ENCODE peak calls at places on chromosomes 1 and 21, in four cellular contexts. Y is esophagus squamous epithelium; C is CD4-positive, CD25-positive, alpha-beta regulatory T cell; U is heart left ventricle. G is an unnamed sample.

GRCh38 chr1:69305621-69306020 is 262.1 kb upstream of the LRRC7 start:
- DNase-seq in Y (no peak), C (no peak), U (no peak), G (no peak)

GRCh38 chr1:116488052-116488451 is 82.8 kb downstream of the CD58 start:
- DNase-seq in Y (no peak), C (no peak), U (no peak), G (no peak)

GRCh38 chr1:230772457-230773395 is 25.5 kb downstream of the CAPN9 start:
- DNase-seq in Y (no peak), C (no peak), U (peak; percentile 75), G (peak; percentile 76)

GRCh38 chr1:26696191-26696644 is 403 bp downstream of the ARID1A start:
- DNase-seq in Y (no peak), C (no peak), U (peak; percentile 74), G (peak; percentile 46)

GRCh38 chr1:55081188-55081904 is 42.0 kb downstream of the PCSK9 start:
- DNase-seq in Y (no peak), C (no peak), U (no peak), G (no peak)

GRCh38 chr1:30541721-30542485 is 181.5 kb downstream of the MATN1 start:
- DNase-seq in Y (no peak), C (no peak), U (no peak), G (no peak)

GRCh38 chr1:87969040-87969439 is 640.4 kb downstream of the LMO4 start:
- DNase-seq in Y (no peak), C (no peak), U (no peak), G (no peak)

GRCh38 chr1:172867216-172867828 is 183.4 kb downstream of the TNFSF18 start:
- DNase-seq in Y (no peak), C (peak; percentile 19), U (no peak), G (no peak)

GRCh38 chr1:99728494-99729235 is 37.8 kb downstream of the FRRS1 start:
- DNase-seq in Y (no peak), C (no peak), U (no peak), G (no peak)

GRCh38 chr1:230087034-230087721 is 20.1 kb downstream of the GALNT2 start:
- DNase-seq in Y (no peak), C (no peak), U (no peak), G (no peak)

GRCh38 chr1:176480750-176481149 is 17.8 kb downstream of the PAPPA2 start:
- DNase-seq in Y (no peak), C (no peak), U (no peak), G (no peak)

GRCh38 chr1:115781830-115782229 is 13.3 kb upstream of the CASQ2 start:
- DNase-seq in Y (no peak), C (no peak), U (no peak), G (no peak)

GRCh38 chr1:1219341-1219740 is 5.4 kb upstream of the TNFRSF4 start:
- DNase-seq in Y (no peak), C (peak; percentile 53), U (no peak), G (no peak)

GRCh38 chr1:2308844-2309243 is 80.7 kb downstream of the SKI start:
- DNase-seq in Y (no peak), C (no peak), U (no peak), G (no peak)

GRCh38 chr1:54812801-54813478 is 11.8 kb upstream of the TTC22 start:
- DNase-seq in Y (no peak), C (peak; percentile 25), U (no peak), G (no peak)

GRCh38 chr1:178688244-178688643 is 36.8 kb upstream of the RALGPS2 start:
- DNase-seq in Y (no peak), C (no peak), U (no peak), G (no peak)

GRCh38 chr21:45078371-45078770 is 4.0 kb downstream of the ADARB1 start:
- DNase-seq in Y (no peak), C (no peak), U (no peak), G (no peak)

GRCh38 chr1:219000606-219001005 is 173.1 kb upstream of the LYPLAL1 start:
- DNase-seq in Y (no peak), C (no peak), U (no peak), G (no peak)

GRCh38 chr1:223411309-223411708 is 18.1 kb downstream of the CCDC185 start:
- DNase-seq in Y (no peak), C (no peak), U (no peak), G (no peak)

GRCh38 chr1:55337801-55338447 is 122.8 kb upstream of the USP24 start:
- DNase-seq in Y (no peak), C (peak; percentile 53), U (no peak), G (no peak)

GRCh38 chr1:61742620-61743431 is 546 bp downstream of the PATJ start:
- DNase-seq in Y (no peak), C (no peak), U (peak; percentile 74), G (peak; percentile 62)

GRCh38 chr21:25528511-25528910 is 78.8 kb downstream of the MRPL39 start:
- DNase-seq in Y (no peak), C (no peak), U (no peak), G (no peak)

GRCh38 chr1:111275079-111275478 is 15.6 kb upstream of the CHIA start:
- DNase-seq in Y (no peak), C (no peak), U (peak; percentile 65), G (peak; percentile 44)

GRCh38 chr1:67897270-67897949 is 64.1 kb upstream of the GNG12 start:
- DNase-seq in Y (no peak), C (no peak), U (no peak), G (no peak)

GRCh38 chr1:237166031-237166430 is 124.0 kb downstream of the RYR2 start:
- DNase-seq in Y (no peak), C (no peak), U (no peak), G (no peak)

GRCh38 chr1:111690306-111690617 is 48.9 kb downstream of the INKA2 start:
- DNase-seq in Y (no peak), C (no peak), U (no peak), G (no peak)

GRCh38 chr1:162822391-162823200 is 32.1 kb downstream of the HSD17B7 start:
- DNase-seq in Y (no peak), C (no peak), U (peak; percentile 46), G (peak; percentile 14)

GRCh38 chr1:230581446-230582079 is 60.7 kb upstream of the COG2 start:
- DNase-seq in Y (no peak), C (no peak), U (no peak), G (no peak)

GRCh38 chr1:175268720-175269119 is 76.1 kb upstream of the KIAA0040 start:
- DNase-seq in Y (no peak), C (no peak), U (no peak), G (no peak)

GRCh38 chr1:60386259-60386658 is 312.7 kb upstream of the C1orf87 start:
- DNase-seq in Y (no peak), C (no peak), U (no peak), G (no peak)

GRCh38 chr1:31764307-31765040 is at the start of gene ADGRB2:
- DNase-seq in Y (no peak), C (no peak), U (peak; percentile 66), G (no peak)

GRCh38 chr1:67896826-67897225 is 63.6 kb upstream of the GNG12 start:
- DNase-seq in Y (no peak), C (no peak), U (no peak), G (no peak)

GRCh38 chr1:4600615-4601460 is 53.6 kb upstream of the AJAP1 start:
- DNase-seq in Y (no peak), C (no peak), U (no peak), G (no peak)

GRCh38 chr1:110875216-110875731 is 2.3 kb downstream of the CD53 start:
- DNase-seq in Y (no peak), C (peak; percentile 94), U (no peak), G (no peak)

GRCh38 chr1:43536864-43537358 is 6.2 kb downstream of the PTPRF start:
- DNase-seq in Y (no peak), C (no peak), U (peak; percentile 2), G (no peak)

GRCh38 chr1:25023826-25024225 is 93.8 kb upstream of the RUNX3 start:
- DNase-seq in Y (no peak), C (no peak), U (peak; percentile 28), G (no peak)

GRCh38 chr1:25022361-25023189 is 92.5 kb upstream of the RUNX3 start:
- DNase-seq in Y (peak; percentile 53), C (peak; percentile 97), U (peak; percentile 84), G (peak; percentile 57)

GRCh38 chr1:25021586-25022215 is 91.6 kb upstream of the RUNX3 start:
- DNase-seq in Y (no peak), C (no peak), U (no peak), G (no peak)

GRCh38 chr1:25024631-25025350 is 94.7 kb upstream of the RUNX3 start:
- DNase-seq in Y (no peak), C (no peak), U (peak; percentile 51), G (no peak)

GRCh38 chr1:25023190-25023578 is 93.1 kb upstream of the RUNX3 start:
- DNase-seq in Y (no peak), C (no peak), U (no peak), G (no peak)
- H3K4me1 ChIP-seq in Y (peaks cover 42% of the 10 kb centered on the region), C (peaks cover 38% of the 10 kb centered on the region), U (peaks cover 8% of the 10 kb centered on the region), G (peaks cover 9% of the 10 kb centered on the region)

GRCh38 chr1:51265618-51266017 is 29.5 kb downstream of the RNF11 start:
- DNase-seq in Y (no peak), C (no peak), U (no peak), G (no peak)
- H3K4me1 ChIP-seq in Y (peaks cover 82% of the 10 kb centered on the region), C (peaks cover 9% of the 10 kb centered on the region), U (peaks cover 25% of the 10 kb centered on the region), G (peaks cover 85% of the 10 kb centered on the region)

DNA sequence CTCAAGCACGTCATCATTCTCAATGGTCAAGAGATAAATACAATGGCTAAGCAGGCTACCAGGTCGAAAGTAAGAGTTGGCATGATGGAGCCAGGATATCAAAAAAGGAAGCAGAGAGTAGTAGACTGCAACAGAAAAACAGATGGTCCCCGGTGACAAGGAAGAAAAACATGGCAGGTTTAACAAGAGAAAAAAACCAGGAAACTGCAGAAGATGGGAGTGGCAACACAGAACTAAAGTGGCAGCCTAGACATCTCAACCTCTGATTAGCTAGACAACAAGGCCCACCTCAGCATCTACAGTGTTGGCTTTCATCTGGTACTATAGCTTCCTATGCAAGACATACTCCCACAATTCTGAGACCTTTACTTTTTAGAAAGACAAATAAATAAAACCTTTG is 3.1 kb downstream of the UBR4 start:
- DNase-seq in Y (no peak), C (no peak), U (no peak), G (no peak)
- H3K4me1 ChIP-seq in Y (peaks cover 90% of the 10 kb centered on the region), C (peaks cover 69% of the 10 kb centered on the region), U (peaks cover 39% of the 10 kb centered on the region), G (peaks cover 82% of the 10 kb centered on the region)

GRCh38 chr1:46940307-46940706 is 969 bp downstream of the CYP4A11 start:
- DNase-seq in Y (no peak), C (no peak), U (no peak), G (no peak)
- H3K4me1 ChIP-seq in Y (no peaks in the 10 kb centered on the region), C (no peaks in the 10 kb centered on the region), U (no peaks in the 10 kb centered on the region), G (no peaks in the 10 kb centered on the region)

DNA sequence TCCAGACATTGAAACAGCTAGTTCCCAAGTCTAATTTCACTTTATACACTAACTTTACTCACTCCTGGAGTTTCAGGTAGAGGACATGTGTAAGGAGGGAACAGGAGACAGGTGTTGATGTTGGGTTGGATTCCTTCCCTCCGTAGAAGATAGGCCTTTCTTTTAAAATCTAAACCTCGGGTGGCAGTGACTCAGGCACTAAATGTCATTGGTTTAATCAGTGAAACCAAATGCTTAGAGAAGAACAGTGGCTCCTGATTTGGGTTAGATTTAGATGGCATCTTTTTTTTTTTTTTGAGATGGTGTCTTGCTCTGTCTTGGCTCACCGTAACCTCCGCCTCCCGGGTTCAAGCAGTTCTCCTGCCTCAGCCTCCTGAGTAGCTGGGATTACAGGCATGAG is 7.2 kb downstream of the CAP1 start:
- DNase-seq in Y (no peak), C (no peak), U (no peak), G (no peak)
- H3K4me1 ChIP-seq in Y (peaks cover 98% of the 10 kb centered on the region), C (peaks cover 96% of the 10 kb centered on the region), U (peaks cover 14% of the 10 kb centered on the region), G (peaks cover 97% of the 10 kb centered on the region)

GRCh38 chr1:12185556-12186276 is 18.9 kb downstream of the TNFRSF1B start:
- DNase-seq in Y (no peak), C (no peak), U (no peak), G (no peak)
- H3K4me1 ChIP-seq in Y (peaks cover 87% of the 10 kb centered on the region), C (peaks cover 97% of the 10 kb centered on the region), U (peaks cover 24% of the 10 kb centered on the region), G (peaks cover 59% of the 10 kb centered on the region)